ENCODE peak calls at places on chromosomes 5 and 9, in seven cellular contexts. W is stomach, U is kidney, C is right atrium auricular region, S is ovary, I is RWPE2, M is OCI-LY7. E is an unnamed sample. For H3K4me1, the result is how much of the 10 kb centered on the place peaks cover.

GRCh38 chr9:69981686-69982450 is 61.8 kb upstream of the MAMDC2 start:
- DNase-seq in I (no peak), C (no peak), M (no peak), U (no peak), W (no peak), S (no peak), E (no peak)

GRCh38 chr9:109721021-109721420 is 59.0 kb upstream of the PALM2AKAP2 start:
- DNase-seq in M (no peak), I (no peak), U (no peak), W (no peak), S (no peak), C (no peak), E (no peak)

GRCh38 chr9:34869390-34869789 is 88.7 kb upstream of the PHF24 start:
- DNase-seq in U (no peak), I (no peak), C (no peak), M (peak), S (no peak), W (no peak), E (no peak)

GRCh38 chr5:82416506-82416905 is 138.4 kb upstream of the RPS23 start:
- DNase-seq in S (no peak), I (no peak), W (no peak), C (no peak), M (no peak), U (no peak), E (no peak)

GRCh38 chr5:122870219-122870856 is 24.9 kb downstream of the SNX24 start:
- DNase-seq in M (no peak), I (no peak), S (no peak), U (no peak), W (no peak), C (no peak), E (no peak)

GRCh38 chr9:99515087-99515486 is 293.0 kb downstream of the SEC61B start:
- DNase-seq in U (no peak), M (no peak), I (no peak), S (no peak), C (no peak), W (no peak), E (no peak)

GRCh38 chr5:40559306-40559705 is 120.4 kb upstream of the PTGER4 start:
- DNase-seq in S (no peak), I (no peak), U (no peak), C (no peak), W (no peak), M (no peak), E (no peak)

GRCh38 chr5:138370537-138370936 is 18.1 kb downstream of the KDM3B start:
- DNase-seq in I (no peak), W (no peak), U (no peak), C (no peak), S (no peak), M (no peak), E (no peak)

GRCh38 chr5:66828551-66829421 is 232.6 kb downstream of the MAST4 start:
- DNase-seq in I (no peak), W (peak), C (peak), U (peak), S (peak), M (no peak), E (peak)

GRCh38 chr5:42784132-42784531 is 27.5 kb downstream of the CCDC152 start:
- DNase-seq in S (no peak), W (no peak), C (no peak), M (no peak), I (no peak), U (no peak), E (no peak)

GRCh38 chr9:87502446-87503232 is 5.0 kb downstream of the DAPK1 start:
- DNase-seq in M (no peak), S (no peak), C (no peak), U (peak), I (no peak), W (peak), E (no peak)

GRCh38 chr9:136831720-136832104 is 10.6 kb upstream of the AJM1 start:
- DNase-seq in C (no peak), M (no peak), U (peak), S (peak), I (no peak), W (no peak), E (no peak)

GRCh38 chr5:172902497-172903472 is 56.4 kb upstream of the RPL26L1 start:
- DNase-seq in I (peak), M (peak), U (peak), C (peak), S (peak), W (peak), E (no peak)

GRCh38 chr9:129665814-129666511 is 516 bp downstream of the PRRX2 start:
- DNase-seq in W (no peak), U (no peak), I (no peak), C (no peak), M (no peak), S (no peak), E (no peak)

GRCh38 chr9:11319477-11320060 is 706.8 kb upstream of the PTPRD start:
- DNase-seq in C (no peak), M (peak), W (no peak), U (no peak), S (no peak), I (no peak), E (no peak)

GRCh38 chr9:111158375-111158774 is 120.1 kb upstream of the LPAR1 start:
- DNase-seq in I (no peak), S (no peak), M (no peak), W (no peak), C (no peak), U (no peak), E (no peak)

GRCh38 chr5:177537389-177538361 is 16.7 kb downstream of the FAM193B start:
- DNase-seq in W (no peak), M (no peak), U (no peak), C (no peak), I (no peak), S (peak), E (no peak)

GRCh38 chr5:134458234-134458633 is 46.6 kb upstream of the CDKN2AIPNL start:
- DNase-seq in U (peak), W (no peak), M (no peak), I (peak), C (peak), S (peak), E (no peak)

GRCh38 chr5:96155156-96155555 is 193.5 kb upstream of the ELL2 start:
- DNase-seq in S (no peak), W (no peak), M (no peak), U (no peak), C (no peak), I (no peak), E (no peak)

GRCh38 chr5:176611435-176611834 is 1.5 kb upstream of the GPRIN1 start:
- DNase-seq in C (no peak), S (peak), U (peak), M (peak), I (peak), W (peak), E (peak)

DNA sequence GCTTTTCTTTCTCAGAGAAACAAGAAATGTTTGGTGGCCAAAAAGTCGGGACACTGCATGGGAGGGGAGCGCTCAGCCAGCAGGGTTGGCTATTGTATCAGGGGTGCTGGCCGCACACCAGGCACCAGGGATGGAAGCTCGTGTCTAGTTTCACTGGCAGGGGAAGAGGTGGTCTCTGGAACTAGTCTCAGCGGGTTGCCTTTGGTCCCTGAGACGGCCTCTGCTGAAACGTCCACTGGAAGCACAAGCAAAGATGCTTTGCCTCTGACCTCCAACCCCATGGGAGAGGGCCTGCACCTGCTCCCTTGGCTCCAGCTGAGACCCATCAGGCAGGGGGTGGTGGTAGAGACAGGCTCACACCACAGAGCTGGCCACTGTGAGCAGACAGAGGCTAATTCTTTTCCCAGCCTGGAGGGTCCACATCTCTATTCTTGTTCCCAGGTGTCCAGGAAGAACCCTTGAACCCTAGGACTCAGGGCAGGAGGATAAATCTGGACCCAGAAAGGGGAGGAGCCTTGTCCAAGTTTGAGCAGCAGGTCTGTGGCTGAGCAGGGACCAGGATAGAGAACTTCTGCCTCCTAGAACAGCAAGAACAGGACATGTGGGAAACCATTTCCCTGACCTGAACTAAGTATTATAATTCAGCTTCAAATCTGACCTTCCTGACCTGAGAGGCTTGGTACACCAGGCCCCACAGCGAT is 102.6 kb downstream of the RGS3 start:
- DNase-seq in I (peak), S (peak), M (no peak), W (no peak), C (no peak), U (no peak), E (no peak)
- H3K4me1 ChIP-seq in I (under half), S (under half), M (under half), W (half or more), C (under half), U (under half), E (under half)

GRCh38 chr5:151070449-151070848 is 10.4 kb downstream of the TNIP1 start:
- DNase-seq in W (no peak), S (no peak), U (no peak), C (no peak), M (no peak), I (no peak), E (no peak)

GRCh38 chr5:151068189-151068570 is 12.7 kb downstream of the TNIP1 start:
- DNase-seq in C (no peak), I (no peak), W (no peak), S (no peak), U (no peak), M (no peak), E (no peak)

GRCh38 chr5:151066920-151067319 is 13.9 kb downstream of the TNIP1 start:
- DNase-seq in C (no peak), W (no peak), S (no peak), U (no peak), I (no peak), M (no peak), E (no peak)

GRCh38 chr5:151067632-151068031 is 13.2 kb downstream of the TNIP1 start:
- DNase-seq in I (no peak), C (no peak), U (no peak), W (no peak), M (no peak), S (no peak), E (no peak)

DNA sequence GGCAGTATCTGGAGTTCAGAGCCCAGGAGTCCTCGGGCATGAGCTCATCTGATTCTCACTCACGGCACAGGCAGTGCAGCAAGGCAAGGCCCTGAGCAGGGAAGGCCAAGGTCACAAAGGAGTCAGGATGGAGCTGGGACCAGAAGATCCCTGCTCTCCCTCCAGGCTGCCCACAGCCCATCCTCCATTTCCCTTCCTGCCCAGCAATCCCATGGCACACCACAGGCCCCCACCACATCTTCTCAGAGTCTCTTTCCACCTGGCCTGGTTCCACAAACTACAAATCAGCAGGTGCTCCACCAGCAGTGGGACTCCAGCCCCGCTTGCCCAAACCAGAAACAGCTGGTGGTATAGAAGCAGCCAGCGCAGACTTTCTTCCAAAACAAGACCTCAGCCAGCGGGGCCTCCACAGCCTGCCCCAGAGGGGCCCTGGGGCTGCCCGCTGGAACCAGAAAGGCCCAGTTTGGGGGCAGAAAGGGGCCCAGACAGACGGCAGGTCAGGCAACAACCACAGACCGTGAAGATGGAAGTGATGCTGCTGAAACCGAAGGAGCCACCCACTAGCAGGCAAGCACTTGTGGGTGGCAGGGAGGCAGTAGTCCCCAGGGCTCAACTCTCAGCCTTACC is 12.2 kb downstream of the TNIP1 start:
- DNase-seq in S (peak), W (no peak), M (no peak), I (no peak), C (no peak), U (no peak), E (no peak)
- H3K27ac ChIP-seq in S (peak), W (peak), M (no peak), I (no peak), C (peak), U (peak), E (peak)

GRCh38 chr9:89670806-89671434 is 66.1 kb downstream of the GADD45G start:
- DNase-seq in M (no peak), U (no peak), I (no peak), C (no peak), S (no peak), W (no peak), E (no peak)
- H3K4me1 ChIP-seq in M (under half), U (under half), I (under half), C (under half), S (under half), W (half or more), E (under half)

DNA sequence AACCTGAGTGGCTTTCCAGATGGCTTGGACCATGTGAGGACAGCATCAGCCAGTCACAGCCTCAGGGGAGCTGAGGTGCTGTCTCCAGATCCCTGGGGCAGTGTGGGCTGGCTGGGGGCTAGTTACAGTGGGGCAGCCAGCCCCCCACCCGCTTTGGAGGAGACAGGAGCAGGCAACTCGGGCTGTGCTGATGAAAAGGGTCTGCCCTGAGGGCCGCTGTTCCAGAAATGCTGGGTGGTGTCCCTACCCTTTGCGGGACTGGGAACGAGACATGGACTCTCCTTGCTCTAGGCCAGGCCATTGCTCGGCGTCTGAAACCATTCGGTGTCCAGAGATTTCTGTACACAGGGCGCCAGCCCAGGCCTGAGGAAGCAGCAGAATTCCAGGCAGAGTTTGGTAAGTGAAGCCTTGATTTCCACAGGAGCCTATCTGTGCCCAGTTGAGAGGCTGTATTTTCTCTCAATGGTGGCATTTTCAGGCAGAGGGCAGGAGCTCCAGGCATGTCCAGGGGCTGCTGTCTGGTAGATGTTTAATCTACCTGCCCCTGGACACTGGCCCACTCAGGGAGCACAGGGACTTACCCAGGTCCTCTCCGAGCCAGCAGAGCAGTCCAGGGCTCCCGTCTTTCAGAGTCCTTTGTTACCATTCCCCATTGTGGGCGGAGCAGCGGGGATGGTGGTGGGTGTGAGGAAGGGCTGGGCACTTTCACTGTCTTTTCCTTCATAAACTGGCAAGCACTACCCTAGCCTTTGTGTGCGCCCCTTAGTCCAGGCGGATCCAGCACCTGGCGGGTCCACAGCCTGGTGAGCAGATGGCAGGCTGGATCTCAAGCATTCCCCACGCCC is 7.2 kb downstream of the GRHPR start:
- DNase-seq in C (no peak), S (no peak), W (no peak), M (no peak), I (no peak), U (no peak), E (no peak)
- H3K27ac ChIP-seq in C (no peak), S (no peak), W (no peak), M (no peak), I (no peak), U (peak), E (no peak)

GRCh38 chr5:124909734-124910133 is 163.3 kb upstream of the ZNF608 start:
- DNase-seq in C (no peak), U (no peak), M (no peak), S (no peak), W (no peak), I (no peak), E (no peak)

GRCh38 chr5:124913329-124913653 is 166.9 kb upstream of the ZNF608 start:
- DNase-seq in S (no peak), W (no peak), M (no peak), U (no peak), C (no peak), I (no peak), E (no peak)

GRCh38 chr5:124912653-124913328 is 166.4 kb upstream of the ZNF608 start:
- DNase-seq in S (no peak), U (peak), W (no peak), I (no peak), C (no peak), M (no peak), E (no peak)

GRCh38 chr5:124908603-124909451 is 162.4 kb upstream of the ZNF608 start:
- DNase-seq in I (no peak), C (no peak), M (no peak), U (no peak), W (peak), S (no peak), E (no peak)

DNA sequence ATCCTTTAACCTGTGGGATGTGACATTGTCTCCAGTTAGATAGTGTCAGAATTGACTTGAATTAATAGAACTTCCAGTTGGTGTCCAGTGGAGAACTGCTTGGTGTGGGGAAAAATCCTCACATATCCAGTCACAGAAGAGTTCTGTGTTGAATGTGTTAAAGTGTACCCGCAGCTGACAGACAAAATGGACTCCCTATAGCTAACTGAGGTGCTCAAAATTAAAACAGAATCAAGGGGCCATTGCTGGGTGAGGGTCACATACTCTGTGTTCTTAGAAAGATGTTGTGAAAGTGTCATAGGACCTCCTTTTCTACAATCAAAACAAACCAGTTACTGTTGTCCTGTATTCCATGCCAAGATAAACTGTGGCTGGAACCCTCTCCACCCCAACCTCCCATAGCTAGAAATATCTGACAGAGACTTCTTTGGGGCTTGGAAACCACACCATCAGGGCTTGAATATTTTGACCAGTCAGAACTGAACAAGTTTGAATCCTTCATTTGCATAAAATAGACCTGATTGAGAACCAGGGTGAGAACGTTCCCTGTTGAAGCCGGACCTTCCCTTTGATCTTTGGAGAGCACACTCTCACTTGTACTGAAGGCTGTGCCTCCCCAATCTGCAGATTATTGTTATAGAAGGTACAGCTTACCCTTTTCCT is 164.0 kb upstream of the ZNF608 start:
- DNase-seq in U (no peak), S (no peak), M (no peak), W (no peak), C (no peak), I (no peak), E (no peak)
- H3K4me1 ChIP-seq in U (under half), S (under half), M (under half), W (under half), C (under half), I (under half), E (under half)

DNA sequence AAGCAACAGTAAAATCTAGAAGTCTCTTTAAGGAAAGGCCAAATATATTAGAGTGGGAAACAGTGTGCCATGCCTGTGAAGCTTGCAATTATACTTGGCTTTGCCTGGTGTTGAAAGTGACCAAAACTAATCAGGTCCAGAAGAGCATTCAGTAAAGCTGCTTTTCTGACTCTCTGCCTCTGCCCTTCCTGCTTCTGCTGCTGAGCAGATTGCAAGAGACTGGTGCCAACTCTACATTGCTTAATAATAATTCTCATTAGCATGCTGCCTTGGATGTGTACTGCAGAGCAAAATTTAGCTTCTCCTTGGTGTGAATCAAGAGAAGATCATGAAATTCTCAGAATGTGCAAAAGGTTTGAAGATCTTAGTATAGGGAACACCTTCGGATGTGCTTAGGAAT is 120.4 kb upstream of the RFX3 start:
- DNase-seq in S (no peak), W (no peak), I (no peak), U (no peak), C (no peak), M (no peak), E (no peak)
- H3K27ac ChIP-seq in S (no peak), W (no peak), I (no peak), U (no peak), C (no peak), M (no peak), E (no peak)

GRCh38 chr5:14168793-14169262 is 25.7 kb downstream of the TRIO start:
- DNase-seq in U (no peak), M (no peak), W (no peak), S (no peak), I (no peak), C (no peak), E (no peak)

GRCh38 chr5:14166437-14166836 is 23.3 kb downstream of the TRIO start:
- DNase-seq in U (no peak), I (no peak), S (no peak), W (no peak), C (no peak), M (no peak), E (no peak)

GRCh38 chr5:14168139-14168792 is 25.1 kb downstream of the TRIO start:
- DNase-seq in I (no peak), U (no peak), M (peak), C (no peak), W (no peak), S (no peak), E (no peak)

GRCh38 chr5:14165375-14166091 is 22.4 kb downstream of the TRIO start:
- DNase-seq in C (no peak), W (no peak), U (no peak), M (no peak), I (no peak), S (no peak), E (no peak)

GRCh38 chr5:14167211-14167845 is 24.2 kb downstream of the TRIO start:
- DNase-seq in U (no peak), C (no peak), S (no peak), W (no peak), M (no peak), I (no peak), E (no peak)
- H3K4me1 ChIP-seq in U (under half), C (under half), S (under half), W (half or more), M (under half), I (half or more), E (under half)

GRCh38 chr5:75524591-75524990 is 12.9 kb downstream of the POLK start:
- DNase-seq in C (no peak), W (no peak), U (no peak), M (no peak), I (no peak), S (no peak), E (no peak)

GRCh38 chr5:75523275-75523674 is 11.6 kb downstream of the POLK start:
- DNase-seq in I (no peak), C (no peak), S (no peak), M (no peak), U (no peak), W (no peak), E (no peak)

GRCh38 chr5:75525344-75525743 is 13.7 kb downstream of the POLK start:
- DNase-seq in W (no peak), S (no peak), C (no peak), M (no peak), U (no peak), I (no peak), E (no peak)

GRCh38 chr5:75524071-75524470 is 12.4 kb downstream of the POLK start:
- DNase-seq in C (no peak), S (no peak), U (no peak), M (peak), W (no peak), I (no peak), E (no peak)

GRCh38 chr5:75526065-75526464 is 14.4 kb downstream of the POLK start:
- DNase-seq in I (no peak), C (no peak), S (no peak), M (no peak), W (no peak), U (no peak), E (no peak)
- H3K27ac ChIP-seq in I (no peak), C (no peak), S (no peak), M (no peak), W (no peak), U (no peak), E (no peak)

E was measured in CD4-positive, alpha-beta memory T cell.